ENCODE peak calls at places on chromosomes 7 and 10, in six cellular contexts. D is stimulated activated CD4-positive, alpha-beta T cell treated with anti-CD3 and anti-CD28 coated beads, TNF-alpha, amount 100 ng/mL, for 4 hours; T is C1 segment of cervical spinal cord; O is left kidney; M is GM12865; N is NCI-H460. H is an unnamed sample.

GRCh38 chr10:67464278-67464677 is 231.7 kb downstream of the CTNNA3 start:
- DNase-seq in D (no peak), T (no peak), O (no peak), M (no peak), N (no peak), H (no peak)

GRCh38 chr10:118259288-118259906 is 82.7 kb downstream of the FAM204A start:
- DNase-seq in D (no peak), T (no peak), O (peak), M (peak), N (peak), H (peak)

GRCh38 chr10:26468691-26469090 is 30.6 kb downstream of the APBB1IP start:
- DNase-seq in D (no peak), T (no peak), O (no peak), M (peak), N (no peak), H (peak)

GRCh38 chr10:28975891-28976471 is 298.7 kb downstream of the BAMBI start:
- DNase-seq in D (no peak), T (no peak), O (peak), M (no peak), N (no peak), H (no peak)

GRCh38 chr10:84159076-84159475 is 14.5 kb upstream of the GPR15LG start:
- DNase-seq in D (no peak), T (no peak), O (no peak), M (no peak), N (no peak), H (no peak)

GRCh38 chr7:125512373-125512772 is 582.7 kb upstream of the POT1 start:
- DNase-seq in D (no peak), T (no peak), O (no peak), M (no peak), N (no peak), H (no peak)

GRCh38 chr10:116740971-116741370 is 1.4 kb downstream of the HSPA12A start:
- DNase-seq in D (no peak), T (no peak), O (peak), M (no peak), N (no peak), H (no peak)

GRCh38 chr10:77508076-77508475 is 129.5 kb downstream of the KCNMA1 start:
- DNase-seq in D (no peak), T (no peak), O (peak), M (no peak), N (no peak), H (no peak)

GRCh38 chr10:87827681-87828080 is 9.7 kb upstream of the ATAD1 start:
- DNase-seq in D (no peak), T (no peak), O (no peak), M (no peak), N (no peak), H (no peak)

GRCh38 chr7:34320926-34321609 is 336.9 kb upstream of the NPSR1 start:
- DNase-seq in D (no peak), T (no peak), O (peak), M (peak), N (peak), H (peak)

GRCh38 chr10:52314822-52315552 is 906 bp downstream of the DKK1 start:
- DNase-seq in D (no peak), T (no peak), O (peak), M (no peak), N (no peak), H (peak)

GRCh38 chr10:110327262-110327914 is 22.7 kb upstream of the SMNDC1 start:
- DNase-seq in D (no peak), T (no peak), O (no peak), M (no peak), N (no peak), H (no peak)

GRCh38 chr10:88840881-88841280 is 10.8 kb downstream of the ANKRD22 start:
- DNase-seq in D (no peak), T (no peak), O (no peak), M (no peak), N (no peak), H (no peak)

GRCh38 chr10:122499491-122499941 is 38.2 kb downstream of the HTRA1 start:
- DNase-seq in D (no peak), T (no peak), O (no peak), M (no peak), N (no peak), H (no peak)

GRCh38 chr10:118971187-118971586 is 58.3 kb upstream of the NANOS1 start:
- DNase-seq in D (no peak), T (no peak), O (no peak), M (peak), N (no peak), H (no peak)

GRCh38 chr7:12287886-12288285 is 76.8 kb downstream of the TMEM106B start:
- DNase-seq in D (no peak), T (no peak), O (no peak), M (no peak), N (no peak), H (no peak)

GRCh38 chr10:14658331-14659122 is 116.2 kb downstream of the FAM107B start:
- DNase-seq in D (no peak), T (no peak), O (no peak), M (peak), N (peak), H (peak)

H was measured in ELR.